ENCODE peak calls at places on chromosome 17, in ten cellular contexts. L is neural crest cell; B is GM12891; O is NCI-H2029 treated with DMSO at 0.1 percent for 48 hours; G is activated CD4-positive, alpha-beta T cell treated with anti-CD3 and anti-CD28 coated beads, Interleukin-2, amount 50 U/mL, for 1 hour; N is T-helper 2 cell; E is CD8-positive, alpha-beta memory T cell; W is GM18507; A is bronchial epithelial cell; F is left cardiac atrium. I is an unnamed sample.

GRCh38 chr17:75047398-75048098 is 523 bp downstream of the KCTD2 start:
- DNase-seq in L (no peak), B (no peak), O (no peak), G (peak; percentile 19), N (no peak), E (peak; percentile 34), W (no peak), A (no peak), F (peak; percentile 61), I (no peak)

GRCh38 chr17:71959129-71959528 is 161.7 kb upstream of the SOX9 start:
- DNase-seq in L (no peak), B (no peak), O (no peak), G (no peak), N (no peak), E (no peak), W (no peak), A (peak; percentile 37), F (no peak), I (no peak)

GRCh38 chr17:14080847-14081251 is 11.5 kb downstream of the COX10 start:
- DNase-seq in L (no peak), B (no peak), O (no peak), G (no peak), N (no peak), E (no peak), W (no peak), A (no peak), F (no peak), I (no peak)

GRCh38 chr17:1878419-1879121 is 48.8 kb downstream of the RPA1 start:
- DNase-seq in L (no peak), B (no peak), O (no peak), G (no peak), N (no peak), E (no peak), W (no peak), A (peak; percentile 10), F (peak; percentile 37), I (no peak)

GRCh38 chr17:29253037-29253436 is 6.4 kb downstream of the CRYBA1 start:
- DNase-seq in L (no peak), B (no peak), O (no peak), G (no peak), N (no peak), E (no peak), W (no peak), A (no peak), F (no peak), I (no peak)

GRCh38 chr17:18187816-18188761 is 4.5 kb downstream of the ALKBH5 start:
- DNase-seq in L (no peak), B (no peak), O (no peak), G (no peak), N (no peak), E (no peak), W (no peak), A (no peak), F (no peak), I (peak; percentile 67)

GRCh38 chr17:17129466-17129865 is 76.7 kb downstream of the PLD6 start:
- DNase-seq in L (no peak), B (no peak), O (no peak), G (no peak), N (no peak), E (no peak), W (no peak), A (peak; percentile 67), F (no peak), I (peak; percentile 46)

GRCh38 chr17:79797492-79798295 is 817 bp upstream of the CBX8 start:
- DNase-seq in L (no peak), B (no peak), O (no peak), G (no peak), N (no peak), E (peak; percentile 30), W (no peak), A (no peak), F (no peak), I (no peak)

GRCh38 chr17:13346081-13346533 is 255.6 kb downstream of the HS3ST3A1 start:
- DNase-seq in L (no peak), B (no peak), O (no peak), G (no peak), N (no peak), E (no peak), W (no peak), A (peak; percentile 82), F (no peak), I (peak; percentile 93)

GRCh38 chr17:77599699-77600098 is 358.8 kb upstream of the TNRC6C start:
- DNase-seq in L (no peak), B (no peak), O (no peak), G (no peak), N (no peak), E (no peak), W (no peak), A (no peak), F (no peak), I (no peak)

GRCh38 chr17:12510535-12510934 is 155.2 kb upstream of the MYOCD start:
- DNase-seq in L (no peak), B (no peak), O (no peak), G (no peak), N (no peak), E (no peak), W (no peak), A (peak; percentile 29), F (no peak), I (no peak)

GRCh38 chr17:82217120-82217529 is 4.5 kb upstream of the CCDC57 start:
- DNase-seq in L (no peak), B (no peak), O (no peak), G (no peak), N (no peak), E (no peak), W (no peak), A (no peak), F (no peak), I (no peak)

GRCh38 chr17:61251939-61252865 is 147.4 kb upstream of the TBX2 start:
- DNase-seq in L (no peak), B (no peak), O (no peak), G (no peak), N (no peak), E (no peak), W (no peak), A (no peak), F (peak; percentile 94), I (no peak)

GRCh38 chr17:17859909-17860760 is 23.3 kb upstream of the SREBF1 start:
- DNase-seq in L (peak; percentile 66), B (peak; percentile 79), O (no peak), G (peak; percentile 71), N (peak; percentile 34), E (peak; percentile 69), W (peak; percentile 77), A (peak; percentile 47), F (peak; percentile 73), I (peak; percentile 43)

I was measured in mammary epithelial cell.